ENCODE peak calls at places on chromosomes 16 and 17, in nine cellular contexts. E, D, C, S, J, N, M, F and Y are unnamed samples.

GRCh38 chr17:67686246-67686645 is 31.5 kb upstream of the NOL11 start:
- DNase-seq in E (no peak), D (no peak), C (no peak), S (no peak), J (no peak), N (no peak), M (no peak), F (no peak), Y (no peak)

GRCh38 chr17:65292430-65292829 is 155.3 kb downstream of the RGS9 start:
- DNase-seq in E (no peak), D (no peak), C (no peak), S (no peak), J (no peak), N (no peak), M (no peak), F (no peak), Y (no peak)

GRCh38 chr17:56785396-56785795 is 48.3 kb downstream of the C17orf67 start:
- DNase-seq in E (no peak), D (peak; percentile 64), C (no peak), S (no peak), J (no peak), N (no peak), M (no peak), F (no peak), Y (no peak)

GRCh38 chr16:57536306-57537193 is at the start of gene CCDC102A:
- DNase-seq in E (peak; percentile 21), D (no peak), C (peak; percentile 72), S (no peak), J (no peak), N (peak; percentile 76), M (no peak), F (no peak), Y (no peak)

GRCh38 chr16:4377573-4378146 is 6.0 kb downstream of the VASN start:
- DNase-seq in E (no peak), D (no peak), C (no peak), S (no peak), J (no peak), N (peak; percentile 77), M (no peak), F (no peak), Y (no peak)

GRCh38 chr17:82010575-82011525 is 11.8 kb downstream of the CENPX start:
- DNase-seq in E (no peak), D (no peak), C (no peak), S (no peak), J (no peak), N (no peak), M (no peak), F (no peak), Y (no peak)

GRCh38 chr17:45118691-45119090 is 13.6 kb downstream of the PLCD3 start:
- DNase-seq in E (no peak), D (no peak), C (no peak), S (no peak), J (no peak), N (no peak), M (no peak), F (no peak), Y (no peak)

GRCh38 chr16:21283521-21284289 is 5.6 kb upstream of the CRYM start:
- DNase-seq in E (no peak), D (no peak), C (peak; percentile 17), S (no peak), J (peak; percentile 93), N (peak; percentile 70), M (no peak), F (no peak), Y (no peak)

GRCh38 chr16:89985219-89985618 is 34.0 kb downstream of the DBNDD1 start:
- DNase-seq in E (no peak), D (no peak), C (no peak), S (no peak), J (peak; percentile 50), N (no peak), M (no peak), F (no peak), Y (no peak)

GRCh38 chr16:57445510-57445909 is 1.7 kb downstream of the CIAPIN1 start:
- DNase-seq in E (no peak), D (no peak), C (no peak), S (no peak), J (no peak), N (no peak), M (no peak), F (no peak), Y (no peak)

GRCh38 chr16:19588661-19589060 is 33.2 kb downstream of the VPS35L start:
- DNase-seq in E (no peak), D (no peak), C (peak; percentile 10), S (no peak), J (peak; percentile 64), N (no peak), M (no peak), F (no peak), Y (no peak)

GRCh38 chr16:2341456-2342447 is 1.2 kb upstream of the ABCA3 start:
- DNase-seq in E (no peak), D (no peak), C (no peak), S (no peak), J (peak; percentile 85), N (no peak), M (no peak), F (no peak), Y (no peak)

GRCh38 chr16:83953796-83954576 is 946 bp downstream of the OSGIN1 start:
- DNase-seq in E (peak; percentile 24), D (no peak), C (peak; percentile 5), S (peak; percentile 16), J (no peak), N (no peak), M (no peak), F (no peak), Y (no peak)

GRCh38 chr17:21512307-21513011 is 136.3 kb downstream of the KCNJ12 start:
- DNase-seq in E (no peak), D (no peak), C (no peak), S (no peak), J (no peak), N (no peak), M (no peak), F (no peak), Y (no peak)

GRCh38 chr17:27259356-27259755 is 34.6 kb upstream of the WSB1 start:
- DNase-seq in E (no peak), D (no peak), C (no peak), S (no peak), J (no peak), N (no peak), M (no peak), F (no peak), Y (no peak)

GRCh38 chr16:12090162-12090552 is 113.6 kb downstream of the SNX29 start:
- DNase-seq in E (no peak), D (no peak), C (no peak), S (no peak), J (peak; percentile 67), N (peak; percentile 48), M (no peak), F (no peak), Y (no peak)

GRCh38 chr17:73142763-73143395 is 21.9 kb upstream of the SSTR2 start:
- DNase-seq in E (no peak), D (no peak), C (peak; percentile 32), S (no peak), J (no peak), N (no peak), M (no peak), F (no peak), Y (no peak)

GRCh38 chr16:21697032-21697431 is 33.3 kb downstream of the OTOA start:
- DNase-seq in E (no peak), D (no peak), C (no peak), S (no peak), J (no peak), N (no peak), M (no peak), F (no peak), Y (no peak)

GRCh38 chr17:66091440-66092080 is 100.4 kb downstream of the CEP112 start:
- DNase-seq in E (no peak), D (no peak), C (no peak), S (no peak), J (no peak), N (no peak), M (no peak), F (no peak), Y (no peak)

GRCh38 chr17:2954898-2955445 is 108.4 kb downstream of the OR1D5 start:
- DNase-seq in E (no peak), D (peak; percentile 95), C (no peak), S (peak; percentile 87), J (no peak), N (no peak), M (no peak), F (no peak), Y (no peak)

GRCh38 chr16:24713379-24713778 is 16.1 kb upstream of the TNRC6A start:
- DNase-seq in E (no peak), D (no peak), C (no peak), S (no peak), J (no peak), N (no peak), M (no peak), F (no peak), Y (no peak)

GRCh38 chr16:64440421-64440831 is 681.4 kb downstream of the CDH11 start:
- DNase-seq in E (no peak), D (no peak), C (no peak), S (peak; percentile 22), J (no peak), N (no peak), M (no peak), F (no peak), Y (no peak)

GRCh38 chr16:81424761-81425160 is 19.8 kb upstream of the CMIP start:
- DNase-seq in E (no peak), D (no peak), C (peak; percentile 57), S (no peak), J (peak; percentile 8), N (no peak), M (no peak), F (no peak), Y (no peak)

GRCh38 chr16:1538804-1539520 is 5.5 kb downstream of the TMEM204 start:
- DNase-seq in E (no peak), D (no peak), C (peak; percentile 53), S (no peak), J (peak; percentile 78), N (no peak), M (no peak), F (no peak), Y (no peak)

GRCh38 chr16:9225527-9226316 is 134.3 kb downstream of the HAPSTR1 start:
- DNase-seq in E (no peak), D (no peak), C (no peak), S (no peak), J (peak; percentile 91), N (no peak), M (no peak), F (no peak), Y (peak; percentile 20)

GRCh38 chr16:12898556-12898955 is 2.8 kb upstream of the SHISA9 start:
- DNase-seq in E (peak; percentile 38), D (no peak), C (no peak), S (no peak), J (no peak), N (no peak), M (no peak), F (no peak), Y (no peak)

GRCh38 chr17:76264755-76265623 is at the start of gene UBALD2:
- DNase-seq in E (peak; percentile 98), D (peak; percentile 99), C (peak; percentile 99), S (peak; percentile 95), J (peak; percentile 100), N (peak; percentile 100), M (peak; percentile 100), F (peak; percentile 99), Y (peak; percentile 97)

GRCh38 chr16:73196670-73197069 is 148.7 kb upstream of the ZFHX3 start:
- DNase-seq in E (peak; percentile 60), D (no peak), C (peak; percentile 29), S (peak; percentile 81), J (peak; percentile 87), N (peak; percentile 83), M (peak; percentile 75), F (peak; percentile 37), Y (peak; percentile 14)

GRCh38 chr17:68145088-68145487 is 102.8 kb upstream of the AMZ2 start:
- DNase-seq in E (no peak), D (no peak), C (no peak), S (no peak), J (no peak), N (no peak), M (no peak), F (no peak), Y (no peak)

GRCh38 chr17:75020331-75021110 is 8.1 kb downstream of the MRPL58 start:
- DNase-seq in E (no peak), D (no peak), C (no peak), S (no peak), J (peak; percentile 91), N (no peak), M (no peak), F (no peak), Y (peak; percentile 68)